ENCODE peak calls at places on chromosomes 7 and 10, in six cellular contexts. One of them, this sample, is unnamed.

GRCh38 chr10:128047337-128047736 is 78.9 kb downstream of the MKI67 start:
- DNase-seq in left lung: peak; percentile 93
- DNase-seq in NCI-H748 treated with DMSO at 0.1 percent for 48 hours: no peak
- DNase-seq in psoas muscle: peak; percentile 55
- DNase-seq in T1000: no peak
- DNase-seq in hippocampal formation: no peak
- DNase-seq in this sample: no peak

GRCh38 chr7:157831143-157831900 is 494.5 kb downstream of the DNAJB6 start:
- DNase-seq in T1000: no peak
- DNase-seq in left lung: no peak
- DNase-seq in hippocampal formation: no peak
- DNase-seq in NCI-H748 treated with DMSO at 0.1 percent for 48 hours: no peak
- DNase-seq in psoas muscle: no peak
- DNase-seq in this sample: no peak

GRCh38 chr7:36862685-36863375 is 138.5 kb upstream of the AOAH start:
- DNase-seq in NCI-H748 treated with DMSO at 0.1 percent for 48 hours: peak; percentile 15
- DNase-seq in psoas muscle: no peak
- DNase-seq in left lung: no peak
- DNase-seq in hippocampal formation: no peak
- DNase-seq in T1000: no peak
- DNase-seq in this sample: peak; percentile 82

GRCh38 chr10:127280446-127280845 is 84.1 kb upstream of the INSYN2A start:
- DNase-seq in NCI-H748 treated with DMSO at 0.1 percent for 48 hours: no peak
- DNase-seq in hippocampal formation: no peak
- DNase-seq in left lung: no peak
- DNase-seq in T1000: no peak
- DNase-seq in psoas muscle: no peak
- DNase-seq in this sample: no peak

GRCh38 chr7:41007351-41007751 is 695.5 kb downstream of the INHBA start:
- DNase-seq in NCI-H748 treated with DMSO at 0.1 percent for 48 hours: no peak
- DNase-seq in psoas muscle: no peak
- DNase-seq in T1000: no peak
- DNase-seq in hippocampal formation: no peak
- DNase-seq in left lung: no peak
- DNase-seq in this sample: peak; percentile 8

GRCh38 chr10:31261502-31262311 is 57.3 kb upstream of the ZEB1 start:
- DNase-seq in hippocampal formation: no peak
- DNase-seq in left lung: no peak
- DNase-seq in T1000: no peak
- DNase-seq in NCI-H748 treated with DMSO at 0.1 percent for 48 hours: no peak
- DNase-seq in psoas muscle: no peak
- DNase-seq in this sample: no peak

GRCh38 chr10:78892383-78893191 is 176.2 kb upstream of the ZMIZ1 start:
- DNase-seq in T1000: no peak
- DNase-seq in left lung: no peak
- DNase-seq in psoas muscle: no peak
- DNase-seq in NCI-H748 treated with DMSO at 0.1 percent for 48 hours: no peak
- DNase-seq in hippocampal formation: no peak
- DNase-seq in this sample: peak; percentile 44

GRCh38 chr7:141198191-141198958 is 124.5 kb downstream of the TMEM178B start:
- DNase-seq in T1000: no peak
- DNase-seq in left lung: no peak
- DNase-seq in hippocampal formation: no peak
- DNase-seq in NCI-H748 treated with DMSO at 0.1 percent for 48 hours: no peak
- DNase-seq in psoas muscle: no peak
- DNase-seq in this sample: peak; percentile 49

GRCh38 chr7:77395543-77395942 is 20.6 kb downstream of the GSAP start:
- DNase-seq in NCI-H748 treated with DMSO at 0.1 percent for 48 hours: no peak
- DNase-seq in psoas muscle: no peak
- DNase-seq in left lung: no peak
- DNase-seq in hippocampal formation: no peak
- DNase-seq in T1000: no peak
- DNase-seq in this sample: peak; percentile 94

GRCh38 chr7:73892003-73892975 is 31.3 kb downstream of the TMEM270 start:
- DNase-seq in NCI-H748 treated with DMSO at 0.1 percent for 48 hours: no peak
- DNase-seq in left lung: no peak
- DNase-seq in hippocampal formation: no peak
- DNase-seq in psoas muscle: peak; percentile 61
- DNase-seq in T1000: peak; percentile 4
- DNase-seq in this sample: peak; percentile 27

GRCh38 chr7:30906520-30907240 is 5.0 kb upstream of the AQP1 start:
- DNase-seq in psoas muscle: no peak
- DNase-seq in NCI-H748 treated with DMSO at 0.1 percent for 48 hours: no peak
- DNase-seq in hippocampal formation: no peak
- DNase-seq in left lung: no peak
- DNase-seq in T1000: no peak
- DNase-seq in this sample: no peak

GRCh38 chr10:62806246-62806645 is 1.7 kb downstream of the ADO start:
- DNase-seq in left lung: no peak
- DNase-seq in hippocampal formation: no peak
- DNase-seq in NCI-H748 treated with DMSO at 0.1 percent for 48 hours: no peak
- DNase-seq in T1000: no peak
- DNase-seq in psoas muscle: no peak
- DNase-seq in this sample: no peak

GRCh38 chr7:24788956-24789576 is 31.8 kb upstream of the GSDME start:
- DNase-seq in left lung: no peak
- DNase-seq in psoas muscle: no peak
- DNase-seq in T1000: no peak
- DNase-seq in NCI-H748 treated with DMSO at 0.1 percent for 48 hours: no peak
- DNase-seq in hippocampal formation: no peak
- DNase-seq in this sample: no peak

GRCh38 chr7:122056977-122057376 is 87.1 kb downstream of the AASS start:
- DNase-seq in NCI-H748 treated with DMSO at 0.1 percent for 48 hours: no peak
- DNase-seq in psoas muscle: no peak
- DNase-seq in hippocampal formation: no peak
- DNase-seq in T1000: no peak
- DNase-seq in left lung: no peak
- DNase-seq in this sample: no peak

GRCh38 chr10:131892817-131893675 is 7.8 kb upstream of the PPP2R2D start:
- DNase-seq in psoas muscle: no peak
- DNase-seq in hippocampal formation: no peak
- DNase-seq in T1000: no peak
- DNase-seq in left lung: no peak
- DNase-seq in NCI-H748 treated with DMSO at 0.1 percent for 48 hours: no peak
- DNase-seq in this sample: no peak

GRCh38 chr10:70617798-70618568 is 15.4 kb upstream of the PRF1 start:
- DNase-seq in NCI-H748 treated with DMSO at 0.1 percent for 48 hours: no peak
- DNase-seq in T1000: no peak
- DNase-seq in left lung: no peak
- DNase-seq in hippocampal formation: no peak
- DNase-seq in psoas muscle: no peak
- DNase-seq in this sample: peak; percentile 20

GRCh38 chr7:70384891-70385290 is 747.1 kb upstream of the GALNT17 start:
- DNase-seq in hippocampal formation: no peak
- DNase-seq in left lung: no peak
- DNase-seq in NCI-H748 treated with DMSO at 0.1 percent for 48 hours: no peak
- DNase-seq in T1000: no peak
- DNase-seq in psoas muscle: no peak
- DNase-seq in this sample: peak; percentile 49

GRCh38 chr7:131130324-131130723 is 197.4 kb upstream of the MKLN1 start:
- DNase-seq in T1000: no peak
- DNase-seq in NCI-H748 treated with DMSO at 0.1 percent for 48 hours: no peak
- DNase-seq in psoas muscle: no peak
- DNase-seq in left lung: no peak
- DNase-seq in hippocampal formation: no peak
- DNase-seq in this sample: no peak

GRCh38 chr7:151493083-151493482 is 26.6 kb downstream of the RHEB start:
- DNase-seq in left lung: no peak
- DNase-seq in hippocampal formation: no peak
- DNase-seq in NCI-H748 treated with DMSO at 0.1 percent for 48 hours: no peak
- DNase-seq in T1000: no peak
- DNase-seq in psoas muscle: no peak
- DNase-seq in this sample: no peak

GRCh38 chr10:1538121-1538520 is 199.2 kb downstream of the ADARB2 start:
- DNase-seq in T1000: no peak
- DNase-seq in left lung: no peak
- DNase-seq in psoas muscle: no peak
- DNase-seq in NCI-H748 treated with DMSO at 0.1 percent for 48 hours: no peak
- DNase-seq in hippocampal formation: no peak
- DNase-seq in this sample: no peak